ENCODE peak calls at places on chromosomes 11 and 22, in seven cellular contexts. D is AG09309, L is heart right ventricle, X is prostate gland, T is cardiac muscle cell, P is HL-60, W is K562. K is an unnamed sample.

GRCh38 chr22:29983296-29983917 is 96.9 kb upstream of the HORMAD2 start:
- DNase-seq in D (no peak), L (no peak), X (no peak), T (no peak), P (no peak), W (no peak), K (no peak)

GRCh38 chr11:64264371-64264852 is 13.1 kb downstream of the PLCB3 start:
- DNase-seq in D (no peak), L (no peak), X (no peak), T (no peak), P (no peak), W (no peak), K (no peak)

GRCh38 chr11:106691807-106692365 is 326.4 kb downstream of the GUCY1A2 start:
- DNase-seq in D (no peak), L (no peak), X (no peak), T (no peak), P (no peak), W (no peak), K (no peak)

GRCh38 chr11:116993599-116993998 is 104.6 kb downstream of the SIK3 start:
- DNase-seq in D (no peak), L (no peak), X (no peak), T (no peak), P (no peak), W (no peak), K (no peak)

GRCh38 chr11:117180661-117181585 is 2.4 kb downstream of the SIDT2 start:
- DNase-seq in D (peak; percentile 40), L (peak; percentile 59), X (peak; percentile 65), T (peak; percentile 84), P (peak; percentile 83), W (peak; percentile 75), K (peak; percentile 85)

GRCh38 chr11:114242032-114242431 is 54.2 kb upstream of the NNMT start:
- DNase-seq in D (no peak), L (no peak), X (no peak), T (no peak), P (no peak), W (no peak), K (no peak)

GRCh38 chr11:59025097-59025496 is 61.0 kb upstream of the GLYATL1B start:
- DNase-seq in D (no peak), L (no peak), X (peak; percentile 87), T (no peak), P (no peak), W (no peak), K (no peak)

GRCh38 chr11:68714047-68714856 is 29.9 kb downstream of the GAL start:
- DNase-seq in D (no peak), L (no peak), X (no peak), T (peak; percentile 62), P (no peak), W (no peak), K (no peak)

GRCh38 chr11:75280770-75281468 is 40.3 kb downstream of the TPBGL start:
- DNase-seq in D (no peak), L (no peak), X (no peak), T (no peak), P (no peak), W (no peak), K (no peak)

GRCh38 chr11:126416542-126417090 is 61.1 kb downstream of the ST3GAL4 start:
- DNase-seq in D (no peak), L (peak; percentile 95), X (peak; percentile 71), T (peak; percentile 74), P (no peak), W (no peak), K (peak; percentile 91)

DNA sequence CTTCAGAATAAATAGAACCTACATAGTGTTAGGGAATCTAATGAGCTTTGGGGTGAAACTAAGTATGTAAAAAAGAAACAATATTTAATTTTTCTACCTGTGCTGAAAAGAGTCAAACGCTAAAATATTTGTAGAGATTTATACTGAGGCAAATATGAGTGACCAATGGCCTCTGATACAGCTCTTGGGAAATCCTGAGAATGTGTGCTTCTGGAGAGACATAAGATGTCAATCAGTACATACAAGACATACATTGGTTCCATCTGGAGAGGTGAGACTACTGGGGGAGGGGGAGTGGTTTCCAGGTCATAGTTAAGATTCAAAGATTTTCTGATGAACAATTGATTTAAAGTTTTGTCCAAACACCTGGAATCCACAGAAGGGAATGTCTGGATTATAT is 970 bp downstream of the ASRGL1 start:
- DNase-seq in D (no peak), L (no peak), X (no peak), T (no peak), P (no peak), W (no peak), K (no peak)
- H3K4me3 ChIP-seq in D (no peak overlapping the region), L (peak overlapping the region; percentile 77), X (peak overlapping the region; percentile 59), T (peak overlapping the region; percentile 45), P (peak overlapping the region; percentile 54), W (peak overlapping the region; percentile 54), K (peak overlapping the region; percentile 56)

GRCh38 chr11:96306933-96307747 is 35.9 kb downstream of the MAML2 start:
- DNase-seq in D (peak; percentile 97), L (no peak), X (peak; percentile 86), T (peak; percentile 95), P (no peak), W (peak; percentile 25), K (peak; percentile 86)

GRCh38 chr11:96309001-96309642 is 33.9 kb downstream of the MAML2 start:
- DNase-seq in D (no peak), L (no peak), X (no peak), T (no peak), P (no peak), W (no peak), K (no peak)

GRCh38 chr11:96309643-96310017 is 33.4 kb downstream of the MAML2 start:
- DNase-seq in D (no peak), L (no peak), X (no peak), T (no peak), P (no peak), W (no peak), K (no peak)

GRCh38 chr11:96306600-96306932 is 36.4 kb downstream of the MAML2 start:
- DNase-seq in D (no peak), L (no peak), X (no peak), T (peak; percentile 20), P (no peak), W (no peak), K (no peak)

GRCh38 chr11:96307748-96308133 is 35.3 kb downstream of the MAML2 start:
- DNase-seq in D (peak; percentile 83), L (no peak), X (no peak), T (no peak), P (no peak), W (no peak), K (no peak)
- H3K4me3 ChIP-seq in D (peak overlapping the region; percentile 24), L (peak overlapping the region; percentile 29), X (no peak overlapping the region), T (peak overlapping the region; percentile 13), P (no peak overlapping the region), W (no peak overlapping the region), K (no peak overlapping the region)

GRCh38 chr11:107710301-107710700 is 1.6 kb downstream of the SLN start:
- DNase-seq in D (no peak), L (no peak), X (no peak), T (no peak), P (no peak), W (no peak), K (no peak)
- H3K4me3 ChIP-seq in D (no peak overlapping the region), L (no peak overlapping the region), X (no peak overlapping the region), T (no peak overlapping the region), P (no peak overlapping the region), W (no peak overlapping the region), K (no peak overlapping the region)

DNA sequence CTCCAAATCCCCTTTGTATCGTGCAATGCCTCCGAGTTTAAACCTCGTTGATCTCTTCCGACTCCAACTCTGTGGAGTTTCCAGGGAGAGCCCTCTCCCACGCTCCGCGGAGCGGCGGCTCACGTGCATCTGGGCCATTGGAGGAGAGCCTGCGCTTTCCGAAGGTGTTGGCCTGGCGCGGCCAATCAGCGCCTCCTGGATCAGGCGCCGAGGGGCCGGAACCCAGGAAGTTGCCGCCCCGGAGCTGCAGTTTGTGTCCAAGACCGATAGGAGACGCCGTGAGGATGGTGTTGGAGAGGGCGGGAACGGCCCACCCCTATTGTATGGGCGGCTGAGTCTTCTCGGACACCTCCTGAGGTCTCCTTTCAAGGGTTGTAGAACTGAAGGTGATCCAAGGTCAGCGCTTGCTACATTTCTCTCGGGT is 1.6 kb downstream of the ADAMTS15 start:
- DNase-seq in D (no peak), L (peak; percentile 87), X (no peak), T (peak; percentile 95), P (no peak), W (no peak), K (peak; percentile 89)
- H3K4me3 ChIP-seq in D (no peak overlapping the region), L (peak overlapping the region; percentile 69), X (peak overlapping the region; percentile 30), T (peak overlapping the region; percentile 59), P (no peak overlapping the region), W (no peak overlapping the region), K (peak overlapping the region; percentile 39)

GRCh38 chr22:39351689-39352214 is 2.0 kb downstream of the SYNGR1 start:
- DNase-seq in D (no peak), L (no peak), X (no peak), T (peak; percentile 43), P (peak; percentile 87), W (no peak), K (no peak)

GRCh38 chr22:39349967-39350802 is at the start of gene SYNGR1:
- DNase-seq in D (no peak), L (peak; percentile 34), X (no peak), T (peak; percentile 62), P (no peak), W (peak; percentile 12), K (peak; percentile 42)

GRCh38 chr22:39348909-39349505 is 784 bp upstream of the SYNGR1 start:
- DNase-seq in D (no peak), L (no peak), X (no peak), T (no peak), P (peak; percentile 90), W (no peak), K (peak; percentile 37)

GRCh38 chr22:39350803-39351688 is 1.3 kb downstream of the SYNGR1 start:
- DNase-seq in D (no peak), L (no peak), X (no peak), T (no peak), P (no peak), W (peak; percentile 2), K (no peak)

DNA sequence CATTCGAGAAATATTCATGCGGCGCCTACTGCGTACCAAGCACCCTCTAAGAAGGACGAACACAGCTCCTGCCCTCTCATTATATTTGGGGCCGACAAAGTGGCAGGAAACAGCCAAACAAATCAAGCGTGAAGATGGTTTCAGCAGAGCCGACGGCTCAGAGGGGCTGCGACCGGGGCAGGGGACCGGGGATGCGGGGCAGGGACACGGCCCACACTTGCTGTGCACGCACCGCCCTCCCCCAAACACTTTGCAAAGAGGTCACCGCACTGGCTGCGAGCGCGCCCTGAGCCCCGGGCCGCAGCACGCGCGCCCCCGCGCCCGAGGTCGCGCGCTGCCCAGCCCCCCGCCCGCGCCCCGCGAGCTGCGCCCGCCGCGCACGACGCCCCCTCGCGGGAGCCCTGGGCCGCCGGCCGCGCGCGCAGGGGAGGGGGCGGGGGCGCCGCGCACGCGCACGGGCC is 255 bp upstream of the SYNGR1 start:
- DNase-seq in D (no peak), L (peak; percentile 53), X (no peak), T (peak; percentile 71), P (peak; percentile 46), W (peak; percentile 83), K (peak; percentile 49)
- H3K4me3 ChIP-seq in D (peak overlapping the region; percentile 59), L (peak overlapping the region; percentile 65), X (peak overlapping the region; percentile 78), T (peak overlapping the region; percentile 64), P (peak overlapping the region; percentile 58), W (peak overlapping the region; percentile 51), K (peak overlapping the region; percentile 70)

K was measured in uterus.